ENCODE peak calls at places on chromosomes 1 and 21, in nine cellular contexts. X, Q, Y, Z, A, W, U, T and F are unnamed samples.

GRCh38 chr1:114015075-114015474 is 35.8 kb downstream of the OLFML3 start:
- DNase-seq in X (no peak), Q (no peak), Y (no peak), Z (no peak), A (no peak), W (no peak), U (no peak), T (no peak), F (no peak)

GRCh38 chr1:154574715-154575114 is 7.1 kb downstream of the CHRNB2 start:
- DNase-seq in X (no peak), Q (no peak), Y (peak), Z (no peak), A (no peak), W (no peak), U (no peak), T (no peak), F (no peak)

GRCh38 chr1:115447672-115448071 is 109.6 kb upstream of the NGF start:
- DNase-seq in X (no peak), Q (no peak), Y (no peak), Z (no peak), A (no peak), W (no peak), U (no peak), T (no peak), F (no peak)

GRCh38 chr1:221856188-221857093 is 114.6 kb upstream of the DUSP10 start:
- DNase-seq in X (no peak), Q (no peak), Y (no peak), Z (no peak), A (no peak), W (no peak), U (no peak), T (no peak), F (no peak)

GRCh38 chr1:81511281-81511680 is 289.5 kb upstream of the ADGRL2 start:
- DNase-seq in X (no peak), Q (no peak), Y (no peak), Z (no peak), A (no peak), W (no peak), U (no peak), T (no peak), F (no peak)

GRCh38 chr1:12447849-12448312 is 170.1 kb downstream of the DHRS3 start:
- DNase-seq in X (no peak), Q (no peak), Y (no peak), Z (peak), A (no peak), W (no peak), U (peak), T (no peak), F (no peak)

GRCh38 chr1:111483166-111483565 is 9.4 kb downstream of the C1orf162 start:
- DNase-seq in X (no peak), Q (no peak), Y (no peak), Z (no peak), A (no peak), W (no peak), U (no peak), T (no peak), F (no peak)

GRCh38 chr1:6723621-6724428 is 22.2 kb upstream of the DNAJC11 start:
- DNase-seq in X (no peak), Q (peak), Y (no peak), Z (peak), A (no peak), W (no peak), U (no peak), T (no peak), F (no peak)

GRCh38 chr21:46537026-46537425 is 67.9 kb downstream of the S100B start:
- DNase-seq in X (no peak), Q (no peak), Y (no peak), Z (no peak), A (no peak), W (no peak), U (peak), T (no peak), F (no peak)

GRCh38 chr1:53369034-53369750 is 41.3 kb upstream of the LRP8 start:
- DNase-seq in X (no peak), Q (peak), Y (no peak), Z (no peak), A (no peak), W (no peak), U (no peak), T (peak), F (no peak)

GRCh38 chr21:45258476-45258875 is 29.2 kb downstream of the POFUT2 start:
- DNase-seq in X (no peak), Q (peak), Y (peak), Z (peak), A (no peak), W (no peak), U (peak), T (peak), F (no peak)

GRCh38 chr1:108719654-108720435 is 7.1 kb downstream of the FNDC7 start:
- DNase-seq in X (no peak), Q (no peak), Y (no peak), Z (peak), A (no peak), W (no peak), U (no peak), T (no peak), F (no peak)

GRCh38 chr1:145992502-145992936 is 3.9 kb downstream of the TXNIP start:
- DNase-seq in X (no peak), Q (no peak), Y (no peak), Z (no peak), A (no peak), W (no peak), U (no peak), T (peak), F (no peak)
- TF ChIP-seq POLR2AphosphoS5 in X (no peak), Q (peak), Y (no peak), Z (peak), A (no peak), W (peak), U (peak), T (peak), F (peak)

GRCh38 chr1:21956720-21957552 is 19.8 kb upstream of the HSPG2 start:
- DNase-seq in X (peak), Q (no peak), Y (peak), Z (no peak), A (peak), W (no peak), U (peak), T (peak), F (no peak)
- TF ChIP-seq POLR2AphosphoS5 in X (peak), Q (no peak), Y (no peak), Z (no peak), A (no peak), W (no peak), U (peak), T (peak), F (no peak)

DNA sequence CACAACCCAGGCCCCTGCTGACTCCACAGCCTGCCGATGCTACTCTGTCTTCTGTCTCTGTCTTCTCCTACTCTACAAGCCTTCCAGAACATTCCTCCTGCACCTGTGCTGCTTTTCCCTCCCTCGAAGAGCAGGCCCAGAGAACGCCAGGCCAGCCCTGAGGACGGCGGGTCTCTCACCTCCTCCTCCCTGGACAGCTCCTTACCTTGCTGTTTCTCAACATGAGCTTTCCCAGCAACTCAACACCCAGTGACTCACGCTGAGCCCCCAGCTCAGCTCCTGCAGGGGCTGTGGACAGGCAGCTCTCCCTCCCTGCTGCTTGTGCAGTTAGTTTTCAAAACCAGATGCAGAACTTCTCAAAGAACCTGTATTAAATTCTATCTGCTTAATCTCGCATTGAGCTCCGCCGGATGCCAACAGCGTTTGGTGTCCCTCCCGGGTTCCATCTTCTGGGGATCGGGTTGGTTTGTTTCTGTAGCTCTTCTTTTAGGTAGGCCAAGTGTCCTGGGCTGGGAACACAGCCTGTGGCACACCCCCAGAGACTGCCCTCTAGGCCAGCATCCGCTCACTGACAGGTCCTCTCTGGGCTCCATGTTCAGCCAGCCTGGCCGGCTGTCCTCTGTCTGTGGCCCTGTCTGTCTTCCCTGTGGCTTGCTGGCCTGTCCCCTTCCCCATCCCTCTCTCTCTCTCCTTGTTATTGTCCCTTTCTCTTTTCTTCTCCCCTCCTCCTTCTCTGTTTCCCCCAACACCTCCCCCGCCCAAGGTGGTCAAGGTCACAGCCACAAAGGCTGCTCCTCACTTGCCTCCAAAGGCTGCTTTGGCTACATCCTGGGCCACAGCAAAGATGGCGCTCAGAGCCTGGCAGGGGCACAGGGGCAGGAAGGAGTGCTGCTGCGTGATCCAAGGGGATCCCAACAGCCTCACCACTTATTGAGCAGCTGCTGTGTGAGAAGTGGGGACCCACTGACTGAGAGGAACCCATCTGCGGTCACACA is 391.0 kb downstream of the MATN1 start:
- DNase-seq in X (no peak), Q (no peak), Y (no peak), Z (no peak), A (no peak), W (no peak), U (no peak), T (no peak), F (no peak)
- TF ChIP-seq POLR2AphosphoS5 in X (no peak), Q (no peak), Y (no peak), Z (no peak), A (no peak), W (no peak), U (no peak), T (no peak), F (no peak)

GRCh38 chr1:2137257-2138121 is 57.1 kb downstream of the FAAP20 start:
- DNase-seq in X (no peak), Q (no peak), Y (no peak), Z (peak), A (no peak), W (peak), U (no peak), T (no peak), F (no peak)
- TF ChIP-seq POLR2AphosphoS5 in X (no peak), Q (no peak), Y (no peak), Z (no peak), A (no peak), W (no peak), U (no peak), T (no peak), F (no peak)

DNA sequence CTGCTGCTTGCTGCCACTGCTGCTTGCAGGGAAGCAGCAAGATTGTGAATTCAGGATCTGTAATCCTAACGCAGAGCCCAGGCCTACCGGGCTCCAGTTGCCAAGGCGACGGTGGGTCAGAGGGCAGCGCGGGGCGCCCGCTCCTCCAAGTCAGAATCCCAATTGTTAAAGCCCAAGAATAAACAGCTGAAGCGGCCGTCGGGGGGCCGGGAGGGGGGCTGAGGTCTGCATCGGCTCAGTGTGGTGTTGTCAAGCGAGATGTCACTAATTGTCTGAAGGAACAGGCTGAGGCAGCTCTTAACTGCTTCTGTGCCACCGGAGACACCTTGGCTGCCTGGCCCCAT is 36.8 kb downstream of the AHDC1 start:
- DNase-seq in X (no peak), Q (no peak), Y (no peak), Z (no peak), A (no peak), W (no peak), U (no peak), T (no peak), F (no peak)
- TF ChIP-seq POLR2AphosphoS5 in X (no peak), Q (no peak), Y (no peak), Z (no peak), A (no peak), W (no peak), U (no peak), T (no peak), F (no peak)

GRCh38 chr1:8115031-8115768 is 89.1 kb upstream of the ERRFI1 start:
- DNase-seq in X (no peak), Q (no peak), Y (no peak), Z (no peak), A (no peak), W (no peak), U (no peak), T (no peak), F (no peak)

GRCh38 chr1:8116892-8117262 is 90.8 kb upstream of the ERRFI1 start:
- DNase-seq in X (no peak), Q (no peak), Y (no peak), Z (peak), A (no peak), W (no peak), U (no peak), T (peak), F (no peak)

GRCh38 chr1:8115769-8116167 is 89.7 kb upstream of the ERRFI1 start:
- DNase-seq in X (no peak), Q (no peak), Y (no peak), Z (no peak), A (no peak), W (no peak), U (no peak), T (no peak), F (no peak)

GRCh38 chr1:8120693-8121260 is 94.7 kb upstream of the ERRFI1 start:
- DNase-seq in X (peak), Q (no peak), Y (no peak), Z (peak), A (no peak), W (no peak), U (peak), T (peak), F (no peak)

DNA sequence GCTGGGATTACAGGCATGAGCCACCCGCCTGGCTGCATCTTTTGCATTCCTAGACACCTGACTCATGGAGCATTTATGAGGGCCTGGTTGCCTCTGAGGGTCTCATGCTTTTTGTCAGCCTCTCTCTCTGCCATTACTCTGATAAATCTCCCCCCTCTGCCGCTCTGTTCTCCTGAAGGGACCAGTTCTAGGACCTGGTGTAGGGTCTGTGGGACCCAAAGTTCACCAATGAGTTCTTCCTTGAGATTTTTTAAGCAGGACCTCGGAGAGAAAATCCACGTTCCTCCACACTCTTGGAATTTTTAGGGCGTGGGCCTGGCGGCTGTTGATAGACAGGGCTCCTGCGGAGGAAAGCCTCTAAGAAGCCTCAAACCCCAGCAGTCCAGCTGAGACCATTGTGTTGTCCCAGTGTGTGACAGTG is 91.9 kb upstream of the ERRFI1 start:
- DNase-seq in X (no peak), Q (no peak), Y (no peak), Z (no peak), A (no peak), W (no peak), U (no peak), T (no peak), F (no peak)
- TF ChIP-seq POLR2AphosphoS5 in X (no peak), Q (no peak), Y (no peak), Z (no peak), A (no peak), W (no peak), U (no peak), T (no peak), F (no peak)

GRCh38 chr1:71743862-71744261 is 538.5 kb downstream of the NEGR1 start:
- DNase-seq in X (no peak), Q (no peak), Y (no peak), Z (no peak), A (no peak), W (no peak), U (no peak), T (no peak), F (no peak)
- TF ChIP-seq POLR2AphosphoS5 in X (no peak), Q (no peak), Y (no peak), Z (no peak), A (no peak), W (no peak), U (no peak), T (no peak), F (no peak)

DNA sequence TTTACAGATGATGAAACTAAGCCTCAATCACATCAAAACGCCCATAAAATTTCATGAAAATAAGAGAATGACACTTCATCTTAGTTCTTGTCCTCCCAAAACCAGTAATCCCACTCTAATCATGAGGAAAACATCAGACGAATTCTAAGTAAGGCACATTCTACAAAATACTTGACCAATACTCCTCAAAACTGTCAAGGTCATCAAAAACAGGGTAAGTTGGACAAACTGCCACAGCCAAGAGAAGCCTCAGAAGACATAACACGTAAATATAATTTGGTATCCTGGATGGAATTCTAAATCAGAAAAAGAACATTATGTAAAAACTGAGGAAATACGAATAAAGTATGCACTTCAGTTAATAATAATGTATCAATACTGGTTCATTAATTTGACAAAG is 128.2 kb downstream of the DPYD start:
- DNase-seq in X (no peak), Q (no peak), Y (no peak), Z (no peak), A (no peak), W (no peak), U (no peak), T (no peak), F (no peak)
- TF ChIP-seq POLR2AphosphoS5 in X (no peak), Q (no peak), Y (no peak), Z (no peak), A (no peak), W (no peak), U (no peak), T (no peak), F (no peak)

DNA sequence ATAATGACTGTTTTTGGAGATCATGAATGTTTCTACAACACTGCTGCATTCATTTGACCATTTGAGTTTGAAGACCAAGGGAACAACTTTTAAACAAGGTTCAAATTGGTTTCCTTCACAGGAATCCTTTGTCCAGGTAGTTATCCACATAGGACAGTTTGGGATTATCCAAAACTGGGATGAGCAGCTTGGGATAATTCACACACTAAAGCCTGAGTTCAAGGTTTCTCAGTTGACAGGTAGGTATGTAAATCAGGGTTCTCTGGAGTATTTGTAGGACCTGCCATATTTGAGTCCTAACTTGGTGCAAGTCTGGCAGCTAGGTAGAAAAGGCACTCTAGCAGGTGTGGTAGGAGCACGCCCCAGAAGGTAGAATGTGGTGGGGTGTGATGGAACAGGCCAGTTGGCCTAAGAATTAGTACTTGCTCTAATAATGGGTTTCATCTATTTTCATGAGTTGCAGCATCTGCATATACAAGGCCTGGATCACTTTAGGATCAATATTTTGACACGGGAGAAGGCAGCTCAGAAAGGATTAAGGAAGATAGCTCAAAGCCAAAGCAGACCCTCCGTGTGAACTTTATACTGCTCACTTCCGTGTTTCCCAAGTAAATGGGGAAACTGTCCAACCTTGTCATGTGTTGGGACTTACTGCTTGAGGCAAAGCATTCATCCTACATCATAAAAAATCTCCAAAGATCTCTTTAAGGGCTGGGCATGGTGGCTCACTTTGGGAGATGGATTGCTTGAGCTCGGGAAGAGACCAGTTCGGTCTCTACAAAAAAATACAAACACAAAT is 14.1 kb upstream of the RAB42 start:
- DNase-seq in X (no peak), Q (no peak), Y (no peak), Z (no peak), A (no peak), W (peak), U (no peak), T (no peak), F (no peak)
- TF ChIP-seq POLR2AphosphoS5 in X (no peak), Q (no peak), Y (no peak), Z (no peak), A (peak), W (peak), U (no peak), T (no peak), F (peak)